ENCODE peak calls at places on chromosomes 3 and 15, in six cellular contexts. N is GM12878, M is HCT116, U is H1, H is HepG2, L is SK-N-SH. E is an unnamed sample.

GRCh38 chr15:44009056-44009455 is 182.3 kb downstream of the WDR76 start:
- DNase-seq in N (no peak), L (no peak), M (peak; percentile 73), H (no peak), U (no peak), E (no peak)

GRCh38 chr15:31303434-31304073 is 23.1 kb upstream of the KLF13 start:
- DNase-seq in U (no peak), M (no peak), L (no peak), H (no peak), N (no peak), E (no peak)

GRCh38 chr3:16067837-16068471 is 106.5 kb upstream of the GALNT15 start:
- DNase-seq in H (no peak), M (no peak), U (no peak), L (peak; percentile 60), N (no peak), E (no peak)

GRCh38 chr15:93895976-93896770 is 335.2 kb upstream of the MCTP2 start:
- DNase-seq in N (no peak), M (no peak), U (no peak), H (no peak), L (no peak), E (no peak)

GRCh38 chr15:39083213-39083612 is 497.7 kb upstream of the THBS1 start:
- DNase-seq in H (no peak), M (no peak), L (no peak), U (no peak), N (no peak), E (no peak)

GRCh38 chr15:83998486-83998885 is 237.1 kb upstream of the GOLGA6L4 start:
- DNase-seq in U (no peak), N (no peak), H (no peak), L (no peak), M (no peak), E (no peak)

GRCh38 chr15:41689834-41690233 is 29.6 kb downstream of the MGA start:
- DNase-seq in M (no peak), U (no peak), N (no peak), H (no peak), L (no peak), E (no peak)

GRCh38 chr3:16834214-16834613 is 50.5 kb upstream of the PLCL2 start:
- DNase-seq in H (no peak), N (no peak), U (no peak), M (no peak), L (no peak), E (no peak)

GRCh38 chr15:82951472-82952155 is 906 bp downstream of the HOMER2 start:
- DNase-seq in M (no peak), N (no peak), L (peak; percentile 33), H (no peak), U (no peak), E (peak; percentile 7)

GRCh38 chr15:44719293-44719999 is 8.1 kb downstream of the B2M start:
- DNase-seq in L (no peak), H (peak; percentile 29), M (no peak), U (no peak), N (peak; percentile 91), E (no peak)

GRCh38 chr3:176219970-176220369 is 977.3 kb downstream of the TBL1XR1 start:
- DNase-seq in M (no peak), H (no peak), N (no peak), U (peak; percentile 21), L (no peak), E (no peak)

GRCh38 chr15:71096676-71097075 is 18.6 kb upstream of the THSD4 start:
- DNase-seq in L (no peak), N (no peak), M (no peak), U (no peak), H (no peak), E (peak; percentile 100)

GRCh38 chr3:30350901-30351300 is 255.5 kb upstream of the TGFBR2 start:
- DNase-seq in U (no peak), M (no peak), H (no peak), N (no peak), L (no peak), E (no peak)

GRCh38 chr3:99084825-99085224 is 183.3 kb upstream of the DCBLD2 start:
- DNase-seq in L (no peak), H (no peak), M (no peak), U (no peak), N (no peak), E (no peak)

GRCh38 chr3:107028626-107029025 is 348.6 kb upstream of the CCDC54 start:
- DNase-seq in L (no peak), H (no peak), U (no peak), M (no peak), N (no peak), E (no peak)

GRCh38 chr3:107028086-107028485 is 349.2 kb upstream of the CCDC54 start:
- DNase-seq in N (no peak), L (no peak), U (no peak), H (no peak), M (no peak), E (no peak)

GRCh38 chr3:107024481-107025153 is 352.6 kb upstream of the CCDC54 start:
- DNase-seq in U (no peak), N (no peak), M (no peak), H (no peak), L (peak; percentile 41), E (no peak)

GRCh38 chr3:107025961-107026360 is 351.3 kb upstream of the CCDC54 start:
- DNase-seq in M (no peak), U (no peak), H (no peak), N (no peak), L (no peak), E (no peak)
- TF ChIP-seq JUND in M (no peak), U (no peak), H (no peak), N (no peak), L (no peak), E (no peak)

GRCh38 chr15:36797128-36797527 is 217.7 kb downstream of the CDIN1 start:
- DNase-seq in H (no peak), L (no peak), M (no peak), U (no peak), N (no peak), E (no peak)

GRCh38 chr15:36802861-36803531 is 223.6 kb downstream of the CDIN1 start:
- DNase-seq in M (no peak), U (no peak), L (no peak), H (no peak), N (no peak), E (no peak)

GRCh38 chr15:36798789-36799188 is 219.4 kb downstream of the CDIN1 start:
- DNase-seq in U (no peak), L (no peak), N (no peak), M (no peak), H (no peak), E (no peak)

GRCh38 chr15:36796161-36796560 is 216.7 kb downstream of the CDIN1 start:
- DNase-seq in M (no peak), N (no peak), U (no peak), L (no peak), H (no peak), E (no peak)

GRCh38 chr15:36798366-36798765 is 218.9 kb downstream of the CDIN1 start:
- DNase-seq in U (no peak), L (no peak), N (no peak), M (no peak), H (no peak), E (no peak)
- TF ChIP-seq JUND in U (no peak), L (peak; percentile 85), N (no peak), M (no peak), H (no peak), E (no peak)

GRCh38 chr3:81451611-81452010 is 309.8 kb downstream of the GBE1 start:
- DNase-seq in H (no peak), L (no peak), U (no peak), N (no peak), M (no peak), E (no peak)

GRCh38 chr3:81446806-81447205 is 314.6 kb downstream of the GBE1 start:
- DNase-seq in L (no peak), N (no peak), U (no peak), M (no peak), H (no peak), E (no peak)

GRCh38 chr3:81451140-81451539 is 310.3 kb downstream of the GBE1 start:
- DNase-seq in H (no peak), L (no peak), M (no peak), N (no peak), U (no peak), E (no peak)

GRCh38 chr3:81452406-81452805 is 309.0 kb downstream of the GBE1 start:
- DNase-seq in N (no peak), M (no peak), L (no peak), U (no peak), H (no peak), E (peak; percentile 3)
- TF ChIP-seq JUND in N (no peak), M (no peak), L (no peak), U (no peak), H (no peak), E (no peak)

DNA sequence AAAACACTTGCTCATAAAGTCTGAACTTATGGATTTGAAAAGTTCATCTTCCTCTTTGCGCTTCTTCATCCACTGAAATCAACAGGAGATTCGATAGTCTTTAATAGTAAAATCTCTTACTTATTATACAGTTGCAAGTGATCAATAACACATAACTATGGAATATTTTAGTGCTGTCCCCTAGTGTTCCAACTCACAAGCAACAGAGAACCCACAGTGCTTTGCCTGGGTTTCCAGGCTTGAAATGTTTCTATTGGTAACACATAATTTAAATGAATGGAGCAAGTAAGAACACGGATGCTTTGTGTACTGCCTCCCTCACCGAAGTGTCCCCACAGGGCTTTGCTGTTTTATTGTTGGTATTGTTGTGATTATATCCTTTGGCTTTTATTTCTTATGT is 93.5 kb downstream of the WDR72 start:
- DNase-seq in N (no peak), M (no peak), L (no peak), H (peak; percentile 18), U (no peak), E (no peak)
- TF ChIP-seq JUND in N (no peak), M (no peak), L (no peak), H (no peak), U (no peak), E (no peak)